ENCODE peak calls at places on chromosomes 2 and 18, in seven cellular contexts. R, Q, O, Z, L, V and Y are unnamed samples.

GRCh38 chr2:144152817-144153271 is 367.1 kb downstream of the ZEB2 start:
- DNase-seq in V (no peak), Z (no peak), L (no peak), O (no peak), R (peak; percentile 4), Q (peak; percentile 84), Y (no peak)

GRCh38 chr2:174836345-174836999 is 72.2 kb upstream of the CHRNA1 start:
- DNase-seq in Q (no peak), V (no peak), Z (no peak), O (no peak), L (peak; percentile 22), R (no peak), Y (no peak)

GRCh38 chr2:63589148-63589972 is 597 bp downstream of the MDH1 start:
- DNase-seq in Q (peak; percentile 49), V (no peak), O (no peak), L (no peak), R (no peak), Z (no peak), Y (no peak)

GRCh38 chr18:9952633-9953416 is 39.0 kb downstream of the VAPA start:
- DNase-seq in L (no peak), O (no peak), V (no peak), Q (peak; percentile 94), Z (no peak), R (no peak), Y (no peak)

GRCh38 chr2:102253140-102253752 is 58.1 kb upstream of the IL1RL1 start:
- DNase-seq in Q (no peak), L (no peak), R (no peak), Z (no peak), V (no peak), O (no peak), Y (no peak)

GRCh38 chr18:10490401-10491289 is 35.2 kb upstream of the NAPG start:
- DNase-seq in O (peak; percentile 90), V (no peak), Z (no peak), R (peak; percentile 36), Q (peak; percentile 49), L (peak; percentile 15), Y (no peak)

GRCh38 chr2:19488009-19488691 is 129.7 kb upstream of the OSR1 start:
- DNase-seq in Z (no peak), O (no peak), Q (no peak), R (no peak), L (no peak), V (no peak), Y (no peak)

GRCh38 chr2:218995972-218996644 is 2.9 kb upstream of the CRYBA2 start:
- DNase-seq in R (peak; percentile 96), L (peak; percentile 81), O (peak; percentile 92), Z (peak; percentile 66), Q (peak; percentile 90), V (peak; percentile 82), Y (no peak)

GRCh38 chr2:190023860-190024259 is 38.7 kb downstream of the MSTN start:
- DNase-seq in Z (no peak), R (peak; percentile 7), O (no peak), Q (peak; percentile 70), L (no peak), V (no peak), Y (no peak)

GRCh38 chr2:43192939-43193651 is 33.3 kb downstream of the ZFP36L2 start:
- DNase-seq in Q (no peak), L (no peak), R (no peak), V (no peak), O (no peak), Z (no peak), Y (no peak)

GRCh38 chr2:24382363-24383021 is 22.2 kb upstream of the ITSN2 start:
- DNase-seq in Q (peak; percentile 80), R (peak; percentile 64), Z (peak; percentile 31), V (peak; percentile 58), L (peak; percentile 62), O (peak; percentile 74), Y (no peak)

DNA sequence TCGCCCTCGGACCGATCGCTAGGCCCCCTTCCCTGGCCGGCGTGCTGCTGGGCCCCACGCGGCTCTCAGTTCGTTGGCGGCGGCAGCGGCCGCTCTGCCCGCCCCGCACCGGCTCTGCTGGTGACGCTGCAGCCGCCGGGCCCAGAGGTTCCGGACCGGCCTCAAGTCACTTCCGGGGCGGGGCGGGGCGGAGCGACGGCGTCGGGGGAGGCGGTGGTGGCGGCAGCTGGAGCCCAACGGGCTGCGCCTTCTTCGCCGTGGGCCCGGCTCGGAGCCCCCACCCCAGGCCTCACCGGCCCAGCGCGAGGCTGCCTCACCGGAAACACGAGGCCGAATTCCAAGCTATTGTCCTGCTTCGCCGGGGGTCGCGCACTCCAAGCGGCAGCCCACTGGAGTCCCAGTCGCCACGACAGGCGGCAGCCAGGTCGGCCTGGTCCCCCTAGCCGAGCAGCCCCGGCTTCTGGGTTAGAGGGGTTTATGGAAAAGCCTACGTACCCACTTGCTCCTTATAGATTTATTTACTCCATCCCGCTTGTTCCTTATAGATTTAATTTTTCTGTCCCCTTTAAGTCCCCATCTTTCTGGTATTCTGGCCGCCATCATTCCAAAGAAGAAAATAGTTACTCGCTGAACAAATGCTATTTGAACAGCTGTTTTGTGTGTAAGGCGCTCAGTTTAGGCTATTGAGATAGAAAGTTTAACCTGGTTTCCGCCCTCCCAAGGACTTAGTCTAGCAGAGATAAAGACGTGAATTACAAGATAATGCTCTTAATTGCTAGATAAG is at the start of gene PSME4:
- DNase-seq in Q (peak; percentile 93), Z (peak; percentile 91), L (peak; percentile 94), V (peak; percentile 97), R (peak; percentile 96), O (peak; percentile 97), Y (peak; percentile 98)
- TF ChIP-seq POLR2A in Q (peak; percentile 81), Z (peak; percentile 99), L (peak; percentile 99), V (peak; percentile 80), R (peak; percentile 90), O (peak; percentile 93), Y (peak; percentile 98)

DNA sequence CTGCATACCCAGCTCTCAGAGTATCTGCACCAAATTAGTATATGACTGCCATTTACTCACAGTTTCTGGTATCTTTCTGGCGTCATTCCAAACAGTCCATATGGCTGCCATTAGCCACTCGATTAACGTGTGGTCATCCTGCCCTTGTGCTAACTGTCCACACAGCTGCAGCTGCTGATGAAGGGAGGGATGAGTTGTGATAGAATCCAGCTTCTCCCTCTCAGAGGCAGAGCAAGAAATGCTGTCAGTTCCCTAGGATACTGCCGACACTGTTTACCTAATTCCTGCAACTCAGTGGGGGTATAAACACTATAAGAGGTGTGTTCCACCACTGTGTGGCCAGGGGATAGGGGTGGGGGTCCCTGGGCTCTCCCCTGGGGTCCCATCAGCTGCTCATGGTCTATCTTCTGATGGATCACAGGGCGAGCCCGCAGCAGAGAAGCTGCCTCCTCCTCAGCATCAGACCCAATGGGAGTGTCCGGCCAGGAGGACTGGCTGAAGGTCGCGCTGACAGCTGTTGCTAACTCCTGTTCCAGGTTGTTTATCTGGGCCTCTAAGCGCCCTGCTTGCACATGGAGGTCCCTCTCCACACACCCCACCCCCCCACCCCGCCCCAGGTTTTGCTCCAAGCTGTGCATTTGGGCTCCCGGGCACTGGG is 17.3 kb upstream of the KLHL23 start:
- DNase-seq in Q (peak; percentile 84), O (peak; percentile 60), Z (no peak), R (no peak), L (no peak), V (no peak), Y (no peak)
- H3K4me3 ChIP-seq in Q (peak overlapping the region; percentile 29), O (no peak overlapping the region), Z (no peak overlapping the region), R (no peak overlapping the region), L (no peak overlapping the region), V (no peak overlapping the region), Y (peak overlapping the region; percentile 42)

GRCh38 chr2:8779795-8780194 is 57.6 kb downstream of the KIDINS220 start:
- DNase-seq in O (no peak), R (no peak), L (no peak), Q (no peak), V (no peak), Z (no peak), Y (no peak)

DNA sequence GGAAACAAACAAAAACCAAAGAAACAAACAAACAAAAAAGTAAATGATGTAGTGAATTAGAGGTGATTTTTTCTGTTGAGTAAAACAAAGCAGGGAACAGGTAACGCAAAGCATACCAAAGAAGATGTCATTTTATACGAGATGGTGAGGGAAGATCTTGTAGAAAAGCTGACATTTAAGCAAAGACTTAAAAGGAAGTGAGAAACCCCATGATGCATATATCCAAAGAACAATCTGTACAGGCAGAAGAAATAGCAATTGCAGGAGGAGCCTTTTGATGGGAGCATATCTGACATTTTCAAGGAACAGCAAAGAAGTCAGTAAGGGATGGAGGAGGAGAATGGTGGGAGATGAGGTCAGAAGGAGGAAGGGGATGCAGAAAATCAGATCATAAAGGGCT is 63.0 kb downstream of the KIDINS220 start:
- DNase-seq in R (no peak), Q (no peak), L (no peak), Z (no peak), O (no peak), V (no peak), Y (no peak)
- H3K4me1 ChIP-seq in R (no peaks in the 10 kb centered on the region), Q (no peaks in the 10 kb centered on the region), L (no peaks in the 10 kb centered on the region), Z (no peaks in the 10 kb centered on the region), O (no peaks in the 10 kb centered on the region), V (peaks cover 5% of the 10 kb centered on the region), Y (no peaks in the 10 kb centered on the region)

GRCh38 chr2:237429761-237430160 is 15.8 kb upstream of the COL6A3 start:
- DNase-seq in V (no peak), R (no peak), Q (no peak), Z (no peak), O (no peak), L (peak; percentile 100), Y (no peak)

GRCh38 chr2:237432484-237433092 is 18.6 kb upstream of the COL6A3 start:
- DNase-seq in Q (no peak), O (peak; percentile 62), Z (no peak), V (no peak), R (peak; percentile 46), L (peak; percentile 42), Y (no peak)

GRCh38 chr2:237433920-237434319 is 20.0 kb upstream of the COL6A3 start:
- DNase-seq in Z (no peak), Q (no peak), V (no peak), R (no peak), O (no peak), L (no peak), Y (no peak)

GRCh38 chr2:237431372-237431771 is 17.4 kb upstream of the COL6A3 start:
- DNase-seq in O (no peak), Q (no peak), V (no peak), Z (no peak), R (no peak), L (no peak), Y (no peak)

GRCh38 chr2:237431856-237432255 is 17.9 kb upstream of the COL6A3 start:
- DNase-seq in L (no peak), O (no peak), Q (no peak), R (no peak), V (no peak), Z (no peak), Y (no peak)
- TF ChIP-seq POLR2A in L (no peak), O (no peak), Q (no peak), R (no peak), V (no peak), Z (no peak), Y (no peak)

DNA sequence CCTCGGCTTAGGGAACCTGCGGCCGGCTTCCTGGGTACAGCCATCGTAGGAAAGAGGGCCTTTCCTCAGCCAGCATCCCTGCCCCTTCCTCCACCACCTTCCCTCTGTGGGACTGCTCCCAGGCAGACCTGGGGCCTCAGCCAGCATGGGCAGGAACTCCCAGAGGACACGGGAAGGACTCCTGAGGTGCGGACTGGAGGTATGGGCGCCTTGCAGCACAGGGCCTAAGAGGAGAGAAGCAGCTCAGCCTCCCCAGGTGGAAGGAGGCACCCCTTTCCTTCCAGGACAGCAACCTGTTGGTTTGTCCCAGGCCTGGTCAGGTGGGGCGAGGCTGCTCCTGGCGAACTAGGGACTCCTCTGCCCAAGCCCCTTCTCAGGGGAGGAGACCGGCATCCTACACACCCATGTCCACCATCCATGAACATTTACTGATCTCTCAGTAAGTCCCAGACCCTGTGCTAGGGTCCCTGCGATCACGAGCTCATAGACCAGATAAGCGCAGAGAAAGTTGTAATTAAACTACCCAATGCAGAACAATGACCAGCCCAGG is 98.9 kb upstream of the ID2 start:
- DNase-seq in Z (no peak), R (no peak), Q (no peak), L (no peak), V (no peak), O (no peak), Y (no peak)
- H3K4me3 ChIP-seq in Z (no peak overlapping the region), R (no peak overlapping the region), Q (no peak overlapping the region), L (no peak overlapping the region), V (no peak overlapping the region), O (no peak overlapping the region), Y (peak overlapping the region; percentile 48)